ENCODE peak calls at places on chromosomes 13 and 19, in eight cellular contexts. X is Caco-2, M is right atrium auricular region, J is colonic mucosa, D is fibroblast of lung, A is heart right ventricle, F is HepG2, C is Peyer's patch. Z is an unnamed sample. For H3K4me1, the result is how much of the 10 kb centered on the place peaks cover.

GRCh38 chr13:33017410-33017929 is 1.2 kb downstream of the KL start:
- DNase-seq in F (peak), A (peak), X (peak), C (peak), M (peak), J (peak), D (peak), Z (no peak)

GRCh38 chr19:2661615-2662014 is 40.9 kb downstream of the GNG7 start:
- DNase-seq in M (no peak), D (no peak), A (no peak), X (peak), F (no peak), J (no peak), C (no peak), Z (no peak)

GRCh38 chr13:46523972-46524737 is 28.8 kb upstream of the LRCH1 start:
- DNase-seq in A (no peak), C (no peak), F (no peak), D (no peak), M (no peak), X (no peak), J (no peak), Z (no peak)

GRCh38 chr19:20664917-20665781 is 3.8 kb upstream of the ZNF626 start:
- DNase-seq in A (peak), C (no peak), F (peak), D (peak), M (no peak), J (peak), X (no peak), Z (no peak)

GRCh38 chr13:84137292-84137691 is 255.0 kb upstream of the SLITRK1 start:
- DNase-seq in A (no peak), X (no peak), C (no peak), M (no peak), J (no peak), D (peak), F (no peak), Z (peak)

GRCh38 chr19:50626796-50627195 is 12.9 kb downstream of the SYT3 start:
- DNase-seq in X (no peak), C (no peak), M (no peak), F (no peak), J (no peak), D (no peak), A (no peak), Z (no peak)

GRCh38 chr19:16285769-16286564 is 38.7 kb upstream of the KLF2 start:
- DNase-seq in M (no peak), F (no peak), X (no peak), A (peak), D (peak), C (no peak), J (no peak), Z (no peak)

GRCh38 chr19:58572818-58573657 is at the start of gene MZF1:
- DNase-seq in D (peak), A (peak), X (peak), C (peak), F (peak), J (peak), M (peak), Z (peak)

GRCh38 chr13:77168232-77168631 is 141.3 kb upstream of the FBXL3 start:
- DNase-seq in A (no peak), C (no peak), J (peak), D (no peak), X (no peak), M (no peak), F (no peak), Z (no peak)

GRCh38 chr13:98345103-98345899 is 168.2 kb upstream of the RNF113B start:
- DNase-seq in C (no peak), F (no peak), X (no peak), A (no peak), M (no peak), J (no peak), D (no peak), Z (no peak)

GRCh38 chr13:80740076-80740475 is 399.1 kb upstream of the SPRY2 start:
- DNase-seq in J (no peak), C (no peak), D (no peak), M (no peak), F (no peak), A (no peak), X (no peak), Z (no peak)

GRCh38 chr19:46787331-46788100 is 878 bp downstream of the SLC1A5 start:
- DNase-seq in C (peak), M (peak), J (peak), X (peak), D (peak), A (peak), F (peak), Z (peak)

GRCh38 chr19:49896863-49897621 is at the start of gene IL4I1:
- DNase-seq in D (peak), F (no peak), A (no peak), C (no peak), M (no peak), J (no peak), X (no peak), Z (peak)

GRCh38 chr19:39078436-39079200 is 5.5 kb upstream of the ACP7 start:
- DNase-seq in C (no peak), D (peak), X (no peak), F (peak), M (no peak), A (no peak), J (no peak), Z (no peak)

GRCh38 chr19:35718345-35719041 is 690 bp downstream of the KMT2B start:
- DNase-seq in A (peak), J (peak), X (peak), M (no peak), D (peak), C (peak), F (no peak), Z (no peak)

GRCh38 chr19:18223860-18224524 is 2.2 kb downstream of the PDE4C start:
- DNase-seq in X (peak), A (peak), F (peak), J (peak), M (no peak), D (no peak), C (peak), Z (no peak)

GRCh38 chr13:23506071-23506820 is 64.0 kb upstream of the TNFRSF19 start:
- DNase-seq in X (no peak), C (no peak), D (peak), A (no peak), F (no peak), M (no peak), J (no peak), Z (no peak)

GRCh38 chr19:29479941-29480340 is 45.9 kb upstream of the VSTM2B start:
- DNase-seq in C (no peak), D (no peak), J (no peak), X (no peak), M (no peak), A (no peak), F (no peak), Z (no peak)

GRCh38 chr13:51333421-51333820 is 6.1 kb upstream of the SERPINE3 start:
- DNase-seq in D (no peak), A (no peak), X (no peak), F (no peak), C (no peak), J (no peak), M (no peak), Z (no peak)

GRCh38 chr13:112071011-112071901 is 4.3 kb downstream of the SOX1 start:
- DNase-seq in C (no peak), D (no peak), M (no peak), X (no peak), A (no peak), J (no peak), F (no peak), Z (no peak)
- H3K4me3 ChIP-seq in C (no peak), D (no peak), M (no peak), X (no peak), A (no peak), J (no peak), F (no peak), Z (no peak)

GRCh38 chr19:4974855-4975469 is 6.0 kb downstream of the KDM4B start:
- DNase-seq in F (no peak), M (no peak), J (no peak), C (no peak), A (no peak), X (no peak), D (no peak), Z (no peak)
- H3K4me1 ChIP-seq in F (half or more), M (under half), J (under half), C (half or more), A (half or more), X (under half), D (under half), Z (under half)

GRCh38 chr19:32309711-32310390 is 35.6 kb upstream of the ZNF507 start:
- DNase-seq in D (no peak), C (no peak), M (no peak), X (no peak), A (no peak), J (no peak), F (no peak), Z (no peak)

GRCh38 chr19:32311371-32311770 is 34.0 kb upstream of the ZNF507 start:
- DNase-seq in M (no peak), J (no peak), D (no peak), C (no peak), X (no peak), F (no peak), A (no peak), Z (no peak)

GRCh38 chr19:32308436-32309077 is 36.9 kb upstream of the ZNF507 start:
- DNase-seq in X (no peak), M (no peak), D (no peak), A (no peak), F (no peak), J (no peak), C (no peak), Z (no peak)

GRCh38 chr19:32303193-32303592 is 42.2 kb upstream of the ZNF507 start:
- DNase-seq in A (no peak), J (no peak), X (no peak), C (no peak), D (no peak), F (no peak), M (no peak), Z (no peak)

DNA sequence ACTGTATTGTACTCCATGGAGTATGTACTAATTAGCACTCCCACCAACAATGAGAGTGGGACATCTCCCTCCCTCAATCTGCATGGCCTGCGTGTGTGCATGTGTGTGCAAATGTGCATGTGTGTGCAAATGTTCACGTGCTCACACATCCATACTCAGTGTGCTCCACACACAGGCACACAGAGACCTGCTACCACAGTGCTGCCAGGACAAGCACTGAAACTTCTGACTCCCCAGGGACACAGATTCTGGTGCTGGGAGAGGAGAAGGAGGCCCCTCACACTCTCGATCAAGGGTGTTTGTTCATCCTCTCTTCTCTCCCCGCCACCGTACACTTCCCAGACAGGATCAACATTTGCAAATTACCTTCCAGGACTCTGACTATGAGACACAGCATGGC is 37.8 kb upstream of the ZNF507 start:
- DNase-seq in X (no peak), D (no peak), C (no peak), J (no peak), F (no peak), A (no peak), M (no peak), Z (no peak)
- TF ChIP-seq CTCF in X (no peak), D (no peak), C (no peak), J (no peak), F (no peak), A (no peak), M (no peak), Z (no peak)

DNA sequence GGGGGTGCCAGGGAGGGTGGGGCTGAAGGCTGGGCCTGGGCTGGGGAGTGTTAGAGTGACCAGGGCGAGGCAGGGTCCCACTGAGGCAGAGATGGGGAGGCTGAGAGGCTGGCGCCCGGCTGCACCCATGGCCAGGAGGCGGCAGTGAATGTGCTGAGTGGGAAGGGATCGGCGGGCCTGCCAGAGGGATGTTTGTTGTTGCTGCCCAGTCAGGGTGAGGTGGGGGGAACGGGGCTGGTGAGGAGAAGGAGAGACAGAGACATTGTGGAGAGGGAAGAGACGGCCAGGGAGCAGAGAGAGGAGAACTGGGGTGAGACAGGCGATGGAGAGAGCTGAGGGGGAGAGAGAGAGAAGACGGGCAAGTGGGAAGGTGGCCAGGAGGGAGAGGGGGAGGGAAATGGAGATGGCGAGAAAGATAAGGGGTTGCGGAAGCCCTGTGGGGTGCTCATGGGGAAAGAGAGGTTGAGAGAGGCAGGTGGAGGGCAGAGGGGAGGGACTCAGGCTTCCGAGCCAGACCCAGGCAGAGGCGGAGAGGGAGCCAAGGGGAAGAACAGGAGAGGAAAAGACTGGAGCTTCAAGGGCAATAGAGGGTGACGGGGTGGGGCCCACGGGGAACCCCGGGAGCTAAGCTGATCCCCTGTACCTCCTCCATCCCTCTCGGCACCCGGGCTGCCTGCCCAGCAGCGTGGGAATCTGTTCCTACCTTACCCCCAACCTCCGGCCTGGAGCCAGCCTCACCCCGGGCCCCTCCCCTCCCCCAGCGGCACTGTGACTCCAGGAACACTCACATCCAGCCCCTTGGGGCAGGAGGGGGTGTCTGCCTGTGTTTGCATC is 690 bp upstream of the B3GNT8 start:
- DNase-seq in D (no peak), M (no peak), X (no peak), A (no peak), J (peak), C (peak), F (no peak), Z (peak)
- H3K4me3 ChIP-seq in D (peak), M (peak), X (peak), A (peak), J (peak), C (peak), F (peak), Z (peak)

DNA sequence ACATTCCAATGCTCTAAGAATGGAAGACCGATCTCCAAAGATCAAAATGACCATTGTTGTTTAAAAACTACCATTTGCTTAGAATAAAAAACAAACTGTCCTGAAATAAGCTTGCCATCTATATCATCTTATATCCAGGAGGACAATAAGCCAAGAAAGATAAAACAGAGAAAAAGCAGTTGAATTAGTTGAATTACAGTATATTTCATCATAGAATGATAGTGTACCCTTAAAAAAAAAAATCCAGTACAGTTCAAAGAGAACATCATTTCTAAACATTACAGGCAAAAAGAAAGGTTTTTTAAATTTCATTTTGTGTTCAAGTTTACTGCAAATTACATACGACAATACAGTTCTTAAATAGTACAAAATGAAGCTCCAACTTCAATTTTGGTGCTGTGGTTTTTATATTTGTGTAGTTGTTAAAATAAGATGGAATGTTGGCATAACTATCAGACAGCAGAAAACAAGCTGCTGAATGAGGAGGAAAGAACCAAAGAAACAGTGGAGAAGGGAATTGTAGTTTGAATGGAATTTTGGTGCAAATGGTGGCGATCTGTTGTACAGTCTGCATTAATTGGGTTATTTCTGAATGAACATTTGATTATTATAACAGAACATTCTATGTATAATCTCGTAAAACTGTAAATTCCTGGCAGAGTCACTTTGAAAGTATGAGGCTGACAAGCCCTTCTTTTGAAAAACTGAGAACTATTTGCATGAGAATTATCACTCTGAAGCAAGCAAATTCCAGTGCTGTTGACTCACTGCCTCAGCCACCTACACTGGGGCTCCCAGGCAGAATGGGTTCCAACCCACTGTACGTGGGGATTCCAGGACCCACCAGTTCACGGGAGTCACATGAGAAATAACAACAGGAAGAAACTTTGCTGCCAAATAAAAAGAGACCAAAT is 37.7 kb downstream of the LHFPL6 start:
- DNase-seq in M (no peak), D (peak), C (no peak), J (no peak), A (no peak), F (peak), X (peak), Z (no peak)
- H3K4me1 ChIP-seq in M (under half), D (under half), C (under half), J (under half), A (under half), F (under half), X (under half), Z (under half)

GRCh38 chr13:95296326-95296939 is 4.8 kb downstream of the ABCC4 start:
- DNase-seq in D (no peak), F (peak), A (peak), J (peak), M (no peak), C (peak), X (peak), Z (no peak)

GRCh38 chr13:95298169-95298940 is 2.9 kb downstream of the ABCC4 start:
- DNase-seq in C (no peak), X (peak), D (no peak), M (no peak), A (no peak), F (no peak), J (no peak), Z (no peak)

GRCh38 chr13:95300625-95301134 is 571 bp downstream of the ABCC4 start:
- DNase-seq in J (peak), F (peak), M (no peak), A (peak), D (peak), X (peak), C (peak), Z (peak)

GRCh38 chr13:95301135-95301946 is at the start of gene ABCC4:
- DNase-seq in C (peak), D (peak), F (peak), J (peak), A (peak), M (peak), X (peak), Z (peak)

GRCh38 chr13:95298971-95299627 is 2.2 kb downstream of the ABCC4 start:
- DNase-seq in M (no peak), F (no peak), J (no peak), A (no peak), X (peak), C (no peak), D (peak), Z (no peak)
- TF ChIP-seq CTCF in M (no peak), F (no peak), J (no peak), A (no peak), X (no peak), C (no peak), D (no peak), Z (no peak)

GRCh38 chr19:13505761-13506549 is at the start of gene CACNA1A:
- DNase-seq in M (no peak), C (no peak), J (no peak), X (no peak), A (no peak), D (peak), F (no peak), Z (no peak)

GRCh38 chr19:13503570-13504235 is 2.6 kb downstream of the CACNA1A start:
- DNase-seq in J (no peak), X (no peak), F (no peak), M (no peak), C (no peak), A (no peak), D (no peak), Z (no peak)

GRCh38 chr19:13505164-13505695 is 1.0 kb downstream of the CACNA1A start:
- DNase-seq in X (no peak), F (no peak), C (no peak), A (no peak), M (no peak), J (no peak), D (no peak), Z (no peak)

GRCh38 chr19:13506550-13506878 is 235 bp upstream of the CACNA1A start:
- DNase-seq in A (no peak), F (no peak), C (no peak), J (no peak), D (peak), M (no peak), X (no peak), Z (no peak)

DNA sequence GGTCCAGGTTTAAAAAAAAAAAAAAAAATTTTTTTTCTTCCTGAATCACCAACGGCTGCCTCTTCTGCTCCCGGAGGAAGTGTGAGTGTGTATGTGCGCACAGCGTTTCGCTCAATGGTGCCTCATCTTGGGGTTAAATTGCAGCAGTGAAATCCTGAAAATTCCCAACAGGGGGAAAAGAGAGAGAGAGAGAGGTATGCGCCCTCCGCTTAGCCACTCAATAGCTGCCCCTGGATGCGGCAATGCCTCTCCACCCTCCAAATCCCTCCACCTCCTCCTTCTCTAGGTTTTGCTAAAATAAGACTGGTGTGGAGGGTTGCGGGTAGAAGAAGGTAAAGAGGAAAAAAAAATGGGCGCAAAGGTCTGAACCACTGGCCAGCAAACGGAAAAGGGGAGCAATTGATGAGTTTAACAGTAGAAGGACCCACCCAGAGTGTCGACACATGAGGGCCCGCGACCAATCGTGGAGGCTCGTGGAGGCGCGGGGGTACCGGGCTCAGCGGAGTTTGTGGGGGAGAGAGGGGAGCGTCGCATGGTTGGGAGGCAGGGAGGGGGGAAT is 853 bp upstream of the CACNA1A start:
- DNase-seq in X (no peak), J (no peak), C (no peak), A (no peak), D (peak), F (no peak), M (no peak), Z (no peak)
- H3K4me3 ChIP-seq in X (no peak), J (no peak), C (no peak), A (no peak), D (no peak), F (no peak), M (no peak), Z (no peak)

GRCh38 chr13:110404321-110404720 is 97.2 kb downstream of the COL4A2 start:
- DNase-seq in M (peak), C (no peak), A (no peak), D (no peak), J (no peak), F (no peak), X (no peak), Z (no peak)
- H3K4me1 ChIP-seq in M (under half), C (under half), A (half or more), D (half or more), J (under half), F (under half), X (under half), Z (under half)

GRCh38 chr13:91313103-91313502 is 34.4 kb upstream of the MIR17HG start:
- DNase-seq in A (no peak), X (peak), D (peak), M (no peak), C (no peak), J (no peak), F (peak), Z (no peak)
- TF ChIP-seq CTCF in A (peak), X (peak), D (peak), M (peak), C (peak), J (peak), F (peak), Z (peak)

Z was measured in CD8-positive, alpha-beta T cell.